ENCODE peak calls at places on chromosomes 4 and X, in six cellular contexts. Y is tibial nerve, A is hepatocyte, O is right lobe of liver, D is fibroblast of lung, B is A549. Z is an unnamed sample.

GRCh38 chr4:158929939-158930344 is 161.1 kb downstream of the FNIP2 start:
- DNase-seq in D (no peak), A (no peak), O (no peak), B (no peak), Y (no peak), Z (no peak)

GRCh38 chr4:109325698-109326097 is 23.2 kb upstream of the COL25A1 start:
- DNase-seq in D (no peak), O (no peak), B (no peak), Y (no peak), A (no peak), Z (no peak)

GRCh38 chr4:100929753-100930152 is 411.9 kb upstream of the EMCN start:
- DNase-seq in Y (no peak), D (no peak), O (no peak), B (no peak), A (no peak), Z (no peak)

GRCh38 chr4:106149911-106150310 is 166.1 kb downstream of the TBCK start:
- DNase-seq in D (no peak), Y (no peak), O (no peak), A (no peak), B (no peak), Z (no peak)

GRCh38 chr4:81724925-81725329 is 253.2 kb upstream of the RASGEF1B start:
- DNase-seq in O (peak), B (no peak), Y (peak), D (peak), A (peak), Z (peak)

GRCh38 chrX:79146552-79147390 is 2.3 kb downstream of the GPR174 start:
- DNase-seq in Y (no peak), D (no peak), A (no peak), O (no peak), B (no peak), Z (no peak)

GRCh38 chrX:150647331-150647730 is 45.9 kb upstream of the MTMR1 start:
- DNase-seq in Y (no peak), B (no peak), O (no peak), D (no peak), A (no peak), Z (no peak)

GRCh38 chr4:48578132-48578964 is 88.3 kb downstream of the ZAR1 start:
- DNase-seq in A (peak), D (peak), B (peak), Y (peak), O (peak), Z (peak)

GRCh38 chrX:141989134-141989533 is 85.4 kb downstream of the MAGEC1 start:
- DNase-seq in D (peak), B (no peak), O (no peak), A (no peak), Y (no peak), Z (no peak)

GRCh38 chr4:78517050-78517652 is 34.4 kb upstream of the ANXA3 start:
- DNase-seq in B (peak), Y (no peak), A (peak), D (peak), O (no peak), Z (no peak)

GRCh38 chr4:101140228-101140627 is 207.1 kb downstream of the PPP3CA start:
- DNase-seq in O (no peak), Y (no peak), A (no peak), B (no peak), D (no peak), Z (no peak)

DNA sequence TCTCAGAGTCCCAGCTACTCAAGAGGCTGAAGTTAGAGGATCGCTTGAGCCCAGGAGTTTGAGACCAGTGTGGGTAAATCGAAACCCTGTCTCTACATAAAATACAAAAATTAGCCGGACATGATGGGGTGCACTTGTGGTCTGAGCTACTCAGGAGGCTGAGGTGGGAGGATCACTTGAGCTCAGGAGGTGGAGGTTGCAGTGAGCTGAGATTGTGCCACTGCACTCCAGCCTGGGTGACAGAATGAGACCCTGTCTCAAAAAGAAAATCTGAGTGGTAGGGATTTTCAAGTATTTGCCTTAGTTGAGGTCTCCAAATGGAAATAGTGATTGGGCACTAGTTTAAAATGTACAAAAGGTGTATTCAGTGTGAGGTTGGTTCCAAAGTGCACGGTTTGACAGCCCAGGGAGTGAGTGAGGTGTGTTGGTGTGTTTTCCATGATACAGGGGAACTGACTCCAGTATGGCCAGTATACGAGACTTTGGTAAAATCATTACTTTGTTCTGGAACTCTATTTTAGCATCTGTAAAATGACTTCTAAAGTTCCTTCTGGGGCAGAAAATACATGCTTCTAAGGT is 13.8 kb downstream of the ADD1 start:
- DNase-seq in A (no peak), D (no peak), O (no peak), Y (no peak), B (no peak), Z (no peak)
- H3K27ac ChIP-seq in A (no peak), D (no peak), O (peak), Y (no peak), B (no peak), Z (no peak)

DNA sequence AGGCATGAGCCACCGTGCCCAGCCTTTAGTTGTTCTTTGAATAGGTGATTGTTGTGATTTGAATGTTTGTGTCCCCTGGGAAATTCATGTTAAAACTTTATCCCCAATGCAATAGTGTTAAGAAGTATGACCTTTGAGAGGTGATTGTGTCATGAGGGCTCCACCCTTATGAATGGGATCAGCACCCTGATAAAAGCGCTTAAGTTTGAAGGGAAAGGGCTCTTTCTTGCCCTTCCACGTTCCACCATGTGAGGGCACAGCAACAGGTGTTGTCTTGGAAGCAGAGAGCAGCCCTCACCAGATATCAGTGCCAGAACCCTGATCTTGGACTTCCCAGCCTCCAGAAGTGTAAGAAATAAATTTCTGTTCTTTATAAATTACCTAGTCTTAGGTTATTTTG is 33.7 kb upstream of the RP2 start:
- DNase-seq in B (no peak), O (no peak), D (peak), Y (no peak), A (no peak), Z (no peak)
- TF ChIP-seq CTCF in B (peak), O (peak), D (no peak), Y (no peak), A (peak), Z (no peak)

GRCh38 chr4:56651071-56651384 is 30.1 kb downstream of the HOPX start:
- DNase-seq in A (no peak), B (no peak), O (no peak), Y (no peak), D (no peak), Z (no peak)

GRCh38 chr4:56654238-56654632 is 26.9 kb downstream of the HOPX start:
- DNase-seq in B (no peak), Y (no peak), O (no peak), A (no peak), D (no peak), Z (no peak)

GRCh38 chr4:56655627-56656345 is 25.3 kb downstream of the HOPX start:
- DNase-seq in D (no peak), Y (no peak), B (no peak), O (no peak), A (peak), Z (peak)

GRCh38 chr4:56655209-56655626 is 25.9 kb downstream of the HOPX start:
- DNase-seq in A (peak), D (peak), B (no peak), O (no peak), Y (no peak), Z (peak)

GRCh38 chr4:56653461-56654237 is 27.4 kb downstream of the HOPX start:
- DNase-seq in O (no peak), D (no peak), Y (no peak), A (no peak), B (no peak), Z (no peak)
- H3K27ac ChIP-seq in O (no peak), D (no peak), Y (peak), A (no peak), B (no peak), Z (peak)

GRCh38 chrX:30864383-30864785 is 24.7 kb downstream of the TAB3 start:
- DNase-seq in A (no peak), D (peak), O (no peak), Y (no peak), B (no peak), Z (no peak)

GRCh38 chrX:30865612-30866011 is 23.4 kb downstream of the TAB3 start:
- DNase-seq in O (no peak), D (no peak), Y (no peak), B (no peak), A (no peak), Z (no peak)

GRCh38 chrX:30870572-30870971 is 18.5 kb downstream of the TAB3 start:
- DNase-seq in B (no peak), Y (no peak), A (no peak), D (no peak), O (no peak), Z (no peak)

GRCh38 chrX:30863969-30864368 is 25.1 kb downstream of the TAB3 start:
- DNase-seq in B (no peak), A (no peak), O (no peak), D (peak), Y (no peak), Z (peak)

GRCh38 chrX:30865020-30865419 is 24.0 kb downstream of the TAB3 start:
- DNase-seq in A (peak), O (no peak), D (no peak), Y (no peak), B (no peak), Z (no peak)
- TF ChIP-seq CTCF in A (peak), O (no peak), D (no peak), Y (no peak), B (peak), Z (no peak)

GRCh38 chr4:151169900-151170299 is 70.5 kb downstream of the RPS3A start:
- DNase-seq in B (no peak), D (peak), Y (no peak), O (no peak), A (no peak), Z (no peak)
- H3K27ac ChIP-seq in B (no peak), D (peak), Y (peak), O (no peak), A (peak), Z (no peak)

GRCh38 chr4:119297795-119298194 is 24.1 kb downstream of the FABP2 start:
- DNase-seq in D (no peak), Y (no peak), A (no peak), B (no peak), O (no peak), Z (no peak)

GRCh38 chr4:119302073-119302832 is 19.7 kb downstream of the FABP2 start:
- DNase-seq in D (no peak), O (peak), A (no peak), Y (peak), B (no peak), Z (no peak)

GRCh38 chr4:119300072-119300387 is 21.9 kb downstream of the FABP2 start:
- DNase-seq in Y (peak), O (peak), A (peak), B (peak), D (peak), Z (peak)

GRCh38 chr4:119299221-119300071 is 22.5 kb downstream of the FABP2 start:
- DNase-seq in B (no peak), D (peak), A (peak), O (no peak), Y (no peak), Z (no peak)

GRCh38 chr4:119300388-119301131 is 21.4 kb downstream of the FABP2 start:
- DNase-seq in Y (peak), A (peak), O (peak), D (peak), B (peak), Z (peak)
- TF ChIP-seq CTCF in Y (peak), A (peak), O (no peak), D (no peak), B (peak), Z (peak)

GRCh38 chr4:53123171-53123570 is 242.7 kb downstream of the SCFD2 start:
- DNase-seq in D (no peak), Y (no peak), A (no peak), B (no peak), O (no peak), Z (no peak)

GRCh38 chr4:53121304-53121865 is 244.5 kb downstream of the SCFD2 start:
- DNase-seq in D (no peak), A (no peak), B (no peak), O (peak), Y (peak), Z (no peak)

GRCh38 chr4:53120801-53121200 is 245.1 kb downstream of the SCFD2 start:
- DNase-seq in B (no peak), D (no peak), O (no peak), A (no peak), Y (peak), Z (no peak)

GRCh38 chr4:53123819-53124218 is 242.0 kb downstream of the SCFD2 start:
- DNase-seq in Y (no peak), A (no peak), B (no peak), O (no peak), D (no peak), Z (no peak)

DNA sequence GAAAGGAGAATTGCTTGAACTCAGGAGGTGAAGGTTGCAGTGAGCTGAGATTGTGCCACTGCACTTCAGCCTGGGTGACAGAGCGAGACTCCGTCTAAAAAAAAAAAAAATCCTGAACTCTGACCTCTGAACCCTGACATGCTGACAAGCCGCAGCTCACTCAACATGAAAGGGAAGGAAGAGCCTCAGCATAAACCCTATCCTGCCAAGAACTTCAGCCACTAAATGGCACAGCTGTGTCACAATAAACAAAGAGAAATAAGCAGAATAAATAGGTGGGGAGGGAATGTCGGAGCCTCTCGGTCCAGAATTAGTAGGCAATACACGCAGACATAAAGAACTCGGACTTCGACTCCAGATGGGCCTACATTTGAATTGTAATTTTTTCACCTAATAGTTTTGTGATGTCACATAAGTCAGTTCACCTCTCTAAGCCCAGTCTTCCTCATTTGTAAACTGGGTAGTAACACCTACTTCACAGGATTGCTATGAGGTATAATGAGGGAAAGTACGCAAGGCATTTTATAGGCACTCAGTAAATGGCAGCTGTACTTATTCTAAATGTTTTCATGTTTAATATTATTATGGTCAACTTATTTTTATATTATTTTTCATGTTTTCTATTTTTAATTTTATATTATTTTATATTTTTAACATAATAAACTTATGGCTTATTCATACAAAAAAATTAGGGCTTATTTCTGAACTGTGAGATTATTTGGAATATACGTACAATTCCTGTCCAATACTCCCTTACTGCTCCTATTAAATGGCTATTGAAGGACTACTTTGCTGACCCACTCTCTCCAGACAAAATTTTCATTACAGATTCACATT is 243.4 kb downstream of the SCFD2 start:
- DNase-seq in O (no peak), Y (no peak), D (no peak), B (no peak), A (no peak), Z (no peak)
- H3K27ac ChIP-seq in O (peak), Y (no peak), D (no peak), B (no peak), A (peak), Z (no peak)

GRCh38 chrX:118761950-118762725 is 34.7 kb downstream of the IL13RA1 start:
- DNase-seq in B (no peak), Y (no peak), A (no peak), O (no peak), D (no peak), Z (no peak)
- TF ChIP-seq CTCF in B (no peak), Y (peak), A (peak), O (no peak), D (no peak), Z (no peak)

DNA sequence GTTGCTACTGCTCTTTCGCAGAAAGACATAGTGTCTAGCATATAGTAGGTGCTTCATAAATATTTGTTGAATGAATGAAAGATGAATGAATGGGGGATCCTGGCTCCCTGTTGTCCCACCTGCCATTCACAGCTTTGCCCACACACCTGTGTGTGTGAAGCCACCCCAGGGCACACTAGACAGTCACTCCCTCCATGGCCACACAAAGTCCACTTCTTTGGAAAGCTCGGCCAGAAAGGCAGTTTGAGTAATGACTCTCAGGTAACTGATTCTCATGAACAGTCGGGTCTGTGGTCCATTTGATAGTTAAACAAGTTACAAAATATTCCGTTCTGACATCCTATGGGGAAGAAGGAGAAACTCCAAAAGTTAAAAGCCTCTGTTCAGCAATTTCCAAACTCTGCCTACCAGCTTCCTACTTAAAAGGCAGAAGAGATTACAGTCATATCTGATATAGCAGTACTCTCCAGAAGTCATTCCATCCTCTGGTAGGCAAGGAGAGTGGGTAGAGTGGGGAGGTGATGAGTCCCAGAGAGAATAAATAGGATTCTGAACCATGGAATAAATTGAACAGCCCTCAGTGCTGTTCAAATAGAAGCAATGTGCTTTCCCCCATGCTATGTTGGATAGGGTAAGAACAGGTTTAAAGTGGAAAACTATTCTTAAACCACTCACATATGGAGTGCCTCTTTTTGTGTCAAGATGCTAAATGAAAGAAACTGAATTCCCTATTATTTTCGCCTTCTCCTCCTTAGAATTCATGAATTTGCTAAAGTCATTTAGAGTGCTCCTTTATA is 204.9 kb upstream of the GALNT7 start:
- DNase-seq in D (no peak), Y (no peak), O (no peak), A (no peak), B (no peak), Z (no peak)
- H3K27ac ChIP-seq in D (no peak), Y (no peak), O (no peak), A (no peak), B (peak), Z (no peak)

Z was measured in heart left ventricle.